ENCODE peak calls at places on chromosomes 16 and 17, in five cellular contexts. One of them, this sample, is unnamed.

GRCh38 chr16:23967775-23968571 is 132.2 kb downstream of the PRKCB start:
- ATAC-seq in activated CD4-positive, alpha-beta T cell treated with anti-CD3 and anti-CD28 coated beads for 36 hours: no peak
- ATAC-seq in activated T-cell treated with anti-CD3 and anti-CD28 coated beads, Interleukin-2, amount 50 U/mL, for 4 hours: no peak
- ATAC-seq in left lung: no peak
- ATAC-seq in right cardiac atrium: no peak
- ATAC-seq in this sample: no peak

GRCh38 chr17:53150101-53150698 is 672.5 kb upstream of the KIF2B start:
- ATAC-seq in left lung: no peak
- ATAC-seq in activated T-cell treated with anti-CD3 and anti-CD28 coated beads, Interleukin-2, amount 50 U/mL, for 4 hours: no peak
- ATAC-seq in right cardiac atrium: no peak
- ATAC-seq in activated CD4-positive, alpha-beta T cell treated with anti-CD3 and anti-CD28 coated beads for 36 hours: no peak
- ATAC-seq in this sample: no peak

GRCh38 chr17:65823713-65824112 is 262.3 kb upstream of the AXIN2 start:
- ATAC-seq in activated T-cell treated with anti-CD3 and anti-CD28 coated beads, Interleukin-2, amount 50 U/mL, for 4 hours: no peak
- ATAC-seq in activated CD4-positive, alpha-beta T cell treated with anti-CD3 and anti-CD28 coated beads for 36 hours: no peak
- ATAC-seq in left lung: no peak
- ATAC-seq in right cardiac atrium: no peak
- ATAC-seq in this sample: no peak

GRCh38 chr16:82337355-82337754 is 167.3 kb upstream of the MPHOSPH6 start:
- ATAC-seq in right cardiac atrium: no peak
- ATAC-seq in activated T-cell treated with anti-CD3 and anti-CD28 coated beads, Interleukin-2, amount 50 U/mL, for 4 hours: no peak
- ATAC-seq in activated CD4-positive, alpha-beta T cell treated with anti-CD3 and anti-CD28 coated beads for 36 hours: no peak
- ATAC-seq in left lung: no peak
- ATAC-seq in this sample: no peak

GRCh38 chr16:49634235-49635008 is 221.5 kb downstream of the ZNF423 start:
- ATAC-seq in right cardiac atrium: no peak
- ATAC-seq in activated T-cell treated with anti-CD3 and anti-CD28 coated beads, Interleukin-2, amount 50 U/mL, for 4 hours: no peak
- ATAC-seq in activated CD4-positive, alpha-beta T cell treated with anti-CD3 and anti-CD28 coated beads for 36 hours: no peak
- ATAC-seq in left lung: no peak
- ATAC-seq in this sample: no peak

GRCh38 chr17:71189493-71189831 is 931.4 kb upstream of the SOX9 start:
- ATAC-seq in activated T-cell treated with anti-CD3 and anti-CD28 coated beads, Interleukin-2, amount 50 U/mL, for 4 hours: no peak
- ATAC-seq in activated CD4-positive, alpha-beta T cell treated with anti-CD3 and anti-CD28 coated beads for 36 hours: no peak
- ATAC-seq in right cardiac atrium: no peak
- ATAC-seq in left lung: no peak
- ATAC-seq in this sample: no peak

GRCh38 chr17:7261377-7262191 is 694 bp downstream of the CLDN7 start:
- ATAC-seq in activated T-cell treated with anti-CD3 and anti-CD28 coated beads, Interleukin-2, amount 50 U/mL, for 4 hours: peak
- ATAC-seq in right cardiac atrium: peak
- ATAC-seq in activated CD4-positive, alpha-beta T cell treated with anti-CD3 and anti-CD28 coated beads for 36 hours: peak
- ATAC-seq in left lung: peak
- ATAC-seq in this sample: peak

GRCh38 chr17:36934759-36935630 is 2.3 kb upstream of the LHX1 start:
- ATAC-seq in activated CD4-positive, alpha-beta T cell treated with anti-CD3 and anti-CD28 coated beads for 36 hours: no peak
- ATAC-seq in activated T-cell treated with anti-CD3 and anti-CD28 coated beads, Interleukin-2, amount 50 U/mL, for 4 hours: no peak
- ATAC-seq in left lung: no peak
- ATAC-seq in right cardiac atrium: peak
- ATAC-seq in this sample: no peak

GRCh38 chr16:12392585-12393089 is 411.1 kb downstream of the CPPED1 start:
- ATAC-seq in activated CD4-positive, alpha-beta T cell treated with anti-CD3 and anti-CD28 coated beads for 36 hours: no peak
- ATAC-seq in left lung: peak
- ATAC-seq in activated T-cell treated with anti-CD3 and anti-CD28 coated beads, Interleukin-2, amount 50 U/mL, for 4 hours: no peak
- ATAC-seq in right cardiac atrium: peak
- ATAC-seq in this sample: no peak

This sample was measured in activated CD4-positive, CD25-positive, alpha-beta regulatory T cell treated with anti-CD3 and anti-CD28 coated beads, Interleukin-2, amount 50 U/mL, for 24 hours.